ENCODE peak calls at places on chromosomes 13 and 19, in four cellular contexts. D is breast epithelium, Z is ascending aorta, B is upper lobe of right lung. V is an unnamed sample. For H3K9me3, the result is how much of the 10 kb centered on the place peaks cover.

GRCh38 chr19:33673996-33674395 is 52.2 kb downstream of the CHST8 start:
- DNase-seq in D (no peak), Z (no peak), B (peak), V (no peak)

GRCh38 chr13:107941345-107942029 is 273.8 kb downstream of the LIG4 start:
- DNase-seq in D (no peak), Z (no peak), B (no peak), V (no peak)

GRCh38 chr19:8641908-8642547 is 11.6 kb downstream of the NFILZ start:
- DNase-seq in D (no peak), Z (no peak), B (no peak), V (peak)

GRCh38 chr19:4374451-4375163 is 25.7 kb downstream of the SH3GL1 start:
- DNase-seq in D (no peak), Z (peak), B (peak), V (no peak)

GRCh38 chr19:50705422-50706019 is 14.1 kb downstream of the SHANK1 start:
- DNase-seq in D (no peak), Z (no peak), B (no peak), V (no peak)

GRCh38 chr13:61410669-61411297 is 4.9 kb downstream of the PCDH20 start:
- DNase-seq in D (no peak), Z (no peak), B (no peak), V (no peak)

GRCh38 chr13:31772231-31772630 is 32.9 kb downstream of the RXFP2 start:
- DNase-seq in D (no peak), Z (no peak), B (no peak), V (no peak)

GRCh38 chr13:91101436-91101835 is 246.1 kb upstream of the MIR17HG start:
- DNase-seq in D (no peak), Z (no peak), B (no peak), V (no peak)

GRCh38 chr13:59906413-59907027 is 257.2 kb downstream of the DIAPH3 start:
- DNase-seq in D (no peak), Z (no peak), B (no peak), V (no peak)

GRCh38 chr19:12278713-12279112 is 16.0 kb downstream of the ZNF44 start:
- DNase-seq in D (no peak), Z (no peak), B (no peak), V (no peak)
- H3K9me3 ChIP-seq in D (half or more), Z (half or more), B (under half), V (under half)

DNA sequence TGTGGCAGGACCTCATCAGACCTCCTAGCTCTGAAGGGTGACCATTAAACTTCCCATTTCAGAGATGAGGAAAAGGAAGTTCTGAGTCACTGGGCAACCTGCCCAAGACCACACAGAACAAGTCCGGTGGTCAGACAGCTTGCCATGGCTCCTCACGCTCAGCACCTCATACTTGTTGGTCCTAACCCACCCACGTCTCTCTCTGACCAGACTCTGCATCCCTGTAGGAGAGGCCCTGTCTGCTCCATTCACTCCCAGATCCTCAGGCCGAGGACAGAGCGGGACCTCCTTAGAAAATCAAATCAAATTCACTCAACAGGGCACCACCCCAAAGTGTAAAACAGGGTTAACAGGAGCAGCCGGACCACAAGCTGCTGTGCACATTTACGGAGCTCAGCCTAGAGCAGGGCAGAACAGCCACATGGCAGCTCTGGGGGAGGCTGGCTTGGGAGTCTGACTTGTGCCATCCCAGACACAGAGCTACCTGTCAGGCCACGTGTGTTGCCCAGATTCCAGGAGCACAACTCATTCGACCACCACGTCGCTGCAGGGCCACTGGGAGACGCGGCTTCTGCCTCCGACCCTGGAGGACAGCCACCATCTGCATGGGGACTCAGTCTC is 1.7 kb downstream of the MIER2 start:
- DNase-seq in D (no peak), Z (peak), B (peak), V (no peak)
- H3K4me3 ChIP-seq in D (peak), Z (peak), B (peak), V (no peak)

GRCh38 chr19:58228584-58229254 is at the start of gene ZNF544:
- DNase-seq in D (peak), Z (no peak), B (peak), V (peak)
- H3K9me3 ChIP-seq in D (half or more), Z (under half), B (under half), V (under half)

GRCh38 chr19:41500443-41500842 is 57.5 kb downstream of the ERICH4 start:
- DNase-seq in D (no peak), Z (no peak), B (no peak), V (no peak)
- H3K4me3 ChIP-seq in D (peak), Z (peak), B (peak), V (no peak)

V was measured in CD4-positive, alpha-beta memory T cell.